ENCODE peak calls at places on chromosomes 2 and 18, in five cellular contexts. One of them, this sample, is unnamed.
A peak's percentile ranks its signal among the peaks of the same experiment; 100 is the strongest.

GRCh38 chr2:105712981-105713596 is 31.6 kb upstream of the NCK2 start:
- DNase-seq in cardiac muscle cell: no peak
- DNase-seq in lung: no peak
- DNase-seq in endodermal cell: no peak
- DNase-seq in astrocyte: peak; percentile 58
- DNase-seq in this sample: no peak

GRCh38 chr18:79904357-79905147 is 46.9 kb downstream of the SLC66A2 start:
- DNase-seq in cardiac muscle cell: no peak
- DNase-seq in lung: peak; percentile 28
- DNase-seq in endodermal cell: no peak
- DNase-seq in astrocyte: no peak
- DNase-seq in this sample: no peak

GRCh38 chr2:37809525-37809924 is 115.6 kb upstream of the RMDN2 start:
- DNase-seq in cardiac muscle cell: peak; percentile 46
- DNase-seq in lung: peak; percentile 51
- DNase-seq in endodermal cell: peak; percentile 72
- DNase-seq in astrocyte: no peak
- DNase-seq in this sample: peak; percentile 12

GRCh38 chr2:136210822-136211221 is 92.9 kb upstream of the CXCR4 start:
- DNase-seq in cardiac muscle cell: no peak
- DNase-seq in lung: no peak
- DNase-seq in endodermal cell: no peak
- DNase-seq in astrocyte: no peak
- DNase-seq in this sample: no peak

GRCh38 chr18:75393721-75394120 is 33.8 kb downstream of the SMIM21 start:
- DNase-seq in cardiac muscle cell: no peak
- DNase-seq in lung: no peak
- DNase-seq in endodermal cell: no peak
- DNase-seq in astrocyte: no peak
- DNase-seq in this sample: no peak

GRCh38 chr18:61635901-61636528 is 256.8 kb downstream of the RNF152 start:
- DNase-seq in cardiac muscle cell: peak; percentile 78
- DNase-seq in lung: peak; percentile 50
- DNase-seq in endodermal cell: peak; percentile 85
- DNase-seq in astrocyte: peak; percentile 14
- DNase-seq in this sample: no peak

GRCh38 chr2:172397136-172397825 is 30.1 kb upstream of the ITGA6 start:
- DNase-seq in cardiac muscle cell: peak; percentile 26
- DNase-seq in lung: peak; percentile 31
- DNase-seq in endodermal cell: no peak
- DNase-seq in astrocyte: no peak
- DNase-seq in this sample: no peak

GRCh38 chr18:23883277-23883790 is 131.2 kb upstream of the TTC39C start:
- DNase-seq in cardiac muscle cell: no peak
- DNase-seq in lung: no peak
- DNase-seq in endodermal cell: no peak
- DNase-seq in astrocyte: no peak
- DNase-seq in this sample: no peak

GRCh38 chr2:185780890-185781289 is 42.3 kb downstream of the FSIP2 start:
- DNase-seq in cardiac muscle cell: no peak
- DNase-seq in lung: no peak
- DNase-seq in endodermal cell: no peak
- DNase-seq in astrocyte: no peak
- DNase-seq in this sample: no peak

GRCh38 chr2:224555823-224556366 is 29.3 kb downstream of the CUL3 start:
- DNase-seq in cardiac muscle cell: no peak
- DNase-seq in lung: no peak
- DNase-seq in endodermal cell: no peak
- DNase-seq in astrocyte: no peak
- DNase-seq in this sample: no peak

GRCh38 chr2:220043155-220043992 is 415.9 kb downstream of the SLC4A3 start:
- DNase-seq in cardiac muscle cell: no peak
- DNase-seq in lung: no peak
- DNase-seq in endodermal cell: no peak
- DNase-seq in astrocyte: peak; percentile 61
- DNase-seq in this sample: no peak

GRCh38 chr2:105597011-105597830 is 147.5 kb upstream of the NCK2 start:
- DNase-seq in cardiac muscle cell: no peak
- DNase-seq in lung: no peak
- DNase-seq in endodermal cell: no peak
- DNase-seq in astrocyte: no peak
- DNase-seq in this sample: no peak

GRCh38 chr2:206253125-206253787 is 21.2 kb upstream of the ZDBF2 start:
- DNase-seq in cardiac muscle cell: no peak
- DNase-seq in lung: no peak
- DNase-seq in endodermal cell: peak; percentile 57
- DNase-seq in astrocyte: no peak
- DNase-seq in this sample: no peak

GRCh38 chr2:206255003-206255402 is 19.5 kb upstream of the ZDBF2 start:
- DNase-seq in cardiac muscle cell: no peak
- DNase-seq in lung: no peak
- DNase-seq in endodermal cell: peak; percentile 87
- DNase-seq in astrocyte: no peak
- DNase-seq in this sample: no peak

GRCh38 chr2:206245178-206245778 is 29.2 kb upstream of the ZDBF2 start:
- DNase-seq in cardiac muscle cell: no peak
- DNase-seq in lung: no peak
- DNase-seq in endodermal cell: no peak
- DNase-seq in astrocyte: no peak
- DNase-seq in this sample: peak; percentile 38

DNA sequence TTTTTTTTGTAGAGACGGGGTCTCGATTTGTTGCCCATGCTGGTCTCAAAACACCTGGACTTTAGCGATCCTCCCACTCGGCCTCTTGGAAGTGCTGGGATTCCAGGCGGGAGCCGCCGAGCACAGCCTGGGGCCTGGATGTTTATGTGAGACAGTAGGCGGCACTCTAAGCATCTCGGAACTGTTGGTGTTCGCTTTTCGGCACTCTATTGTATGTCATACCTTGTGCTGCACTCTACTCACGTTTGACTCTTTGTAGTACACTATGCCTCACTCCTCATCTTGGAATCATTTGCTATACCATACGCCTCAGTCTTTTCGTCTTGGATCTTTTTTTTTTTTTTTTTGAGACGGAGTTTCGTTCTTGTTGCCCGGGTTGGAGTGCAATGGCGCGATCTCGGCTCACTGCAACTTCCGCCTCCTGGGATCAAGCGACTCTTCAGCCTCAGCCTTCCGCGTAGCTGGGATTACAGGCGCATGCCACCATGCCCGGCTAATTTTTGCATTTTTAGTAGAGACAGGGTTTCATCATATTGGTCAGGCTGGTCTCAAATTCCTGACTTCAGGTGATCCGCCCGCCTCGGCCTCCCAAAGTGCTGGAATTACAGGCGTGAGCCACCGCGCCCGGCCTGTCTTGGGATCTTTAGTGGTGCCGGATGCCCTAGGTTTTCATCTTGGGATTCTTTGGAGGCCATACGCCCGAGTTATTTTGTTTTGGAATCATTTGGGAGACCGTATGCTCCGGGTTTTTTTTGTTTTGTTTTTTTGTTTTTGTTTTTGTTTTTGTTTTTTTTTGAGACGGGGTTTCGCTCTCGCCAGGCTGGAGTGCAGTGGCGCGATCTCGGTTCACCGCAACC is 24.2 kb upstream of the ZDBF2 start:
- DNase-seq in cardiac muscle cell: peak; percentile 44
- DNase-seq in lung: no peak
- DNase-seq in endodermal cell: peak; percentile 78
- DNase-seq in astrocyte: no peak
- DNase-seq in this sample: peak; percentile 35
- H3K27me3 ChIP-seq in cardiac muscle cell: peaks cover 75% of the 10 kb centered on the region
- H3K27me3 ChIP-seq in lung: peaks cover 3% of the 10 kb centered on the region
- H3K27me3 ChIP-seq in endodermal cell: no peaks in the 10 kb centered on the region
- H3K27me3 ChIP-seq in astrocyte: peaks cover 39% of the 10 kb centered on the region
- H3K27me3 ChIP-seq in this sample: peaks cover 8% of the 10 kb centered on the region

GRCh38 chr2:40448476-40449079 is 3.3 kb downstream of the SLC8A1 start:
- DNase-seq in cardiac muscle cell: peak; percentile 57
- DNase-seq in lung: no peak
- DNase-seq in endodermal cell: peak; percentile 75
- DNase-seq in astrocyte: peak; percentile 27
- DNase-seq in this sample: no peak
- H3K4me1 ChIP-seq in cardiac muscle cell: peaks cover 46% of the 10 kb centered on the region
- H3K4me1 ChIP-seq in lung: no peaks in the 10 kb centered on the region
- H3K4me1 ChIP-seq in endodermal cell: peaks cover 2% of the 10 kb centered on the region
- H3K4me1 ChIP-seq in astrocyte: no peaks in the 10 kb centered on the region
- H3K4me1 ChIP-seq in this sample: no peaks in the 10 kb centered on the region

DNA sequence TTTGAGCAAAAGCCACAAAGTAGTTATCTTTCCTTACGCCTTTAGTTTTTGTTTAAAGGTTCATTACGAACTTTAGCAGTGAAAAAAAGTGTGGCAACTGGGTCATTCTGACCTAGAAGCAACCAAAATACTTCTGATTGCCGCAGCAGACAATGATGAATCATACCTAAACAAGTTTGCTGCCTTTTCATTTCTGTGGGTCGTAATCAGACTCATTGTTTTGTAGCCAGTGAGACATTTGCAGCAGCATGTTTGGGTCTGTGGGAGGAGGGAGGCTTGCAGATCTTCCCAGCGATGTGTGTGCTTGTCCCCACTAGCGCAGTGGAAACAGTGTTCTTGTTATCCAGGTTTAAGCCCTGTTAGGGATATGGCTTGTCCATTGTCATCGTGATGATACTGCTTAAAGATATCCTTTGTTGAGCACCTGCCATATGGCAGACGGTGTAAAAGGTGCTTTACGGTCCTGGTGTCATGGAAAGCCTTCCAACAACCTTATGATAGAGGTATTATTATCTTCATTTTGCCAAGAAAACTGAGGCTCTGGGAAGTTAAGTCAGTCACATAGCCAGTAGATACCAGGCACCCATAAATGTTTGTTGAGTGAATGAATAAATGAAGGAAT is 1.3 kb upstream of the GREB1 start:
- DNase-seq in cardiac muscle cell: no peak
- DNase-seq in lung: no peak
- DNase-seq in endodermal cell: peak; percentile 37
- DNase-seq in astrocyte: peak; percentile 70
- DNase-seq in this sample: no peak
- H3K27me3 ChIP-seq in cardiac muscle cell: no peaks in the 10 kb centered on the region
- H3K27me3 ChIP-seq in lung: no peaks in the 10 kb centered on the region
- H3K27me3 ChIP-seq in endodermal cell: no peaks in the 10 kb centered on the region
- H3K27me3 ChIP-seq in astrocyte: peaks cover 32% of the 10 kb centered on the region
- H3K27me3 ChIP-seq in this sample: peaks cover 3% of the 10 kb centered on the region

GRCh38 chr18:8616026-8616401 is 6.8 kb downstream of the RAB12 start:
- DNase-seq in cardiac muscle cell: no peak
- DNase-seq in lung: no peak
- DNase-seq in endodermal cell: no peak
- DNase-seq in astrocyte: peak; percentile 26
- DNase-seq in this sample: no peak

GRCh38 chr18:8617907-8618306 is 8.7 kb downstream of the RAB12 start:
- DNase-seq in cardiac muscle cell: no peak
- DNase-seq in lung: no peak
- DNase-seq in endodermal cell: no peak
- DNase-seq in astrocyte: no peak
- DNase-seq in this sample: no peak

GRCh38 chr18:8611916-8612576 is 2.8 kb downstream of the RAB12 start:
- DNase-seq in cardiac muscle cell: no peak
- DNase-seq in lung: no peak
- DNase-seq in endodermal cell: no peak
- DNase-seq in astrocyte: no peak
- DNase-seq in this sample: no peak

GRCh38 chr18:8615397-8616025 is 6.3 kb downstream of the RAB12 start:
- DNase-seq in cardiac muscle cell: no peak
- DNase-seq in lung: no peak
- DNase-seq in endodermal cell: no peak
- DNase-seq in astrocyte: peak; percentile 95
- DNase-seq in this sample: no peak

DNA sequence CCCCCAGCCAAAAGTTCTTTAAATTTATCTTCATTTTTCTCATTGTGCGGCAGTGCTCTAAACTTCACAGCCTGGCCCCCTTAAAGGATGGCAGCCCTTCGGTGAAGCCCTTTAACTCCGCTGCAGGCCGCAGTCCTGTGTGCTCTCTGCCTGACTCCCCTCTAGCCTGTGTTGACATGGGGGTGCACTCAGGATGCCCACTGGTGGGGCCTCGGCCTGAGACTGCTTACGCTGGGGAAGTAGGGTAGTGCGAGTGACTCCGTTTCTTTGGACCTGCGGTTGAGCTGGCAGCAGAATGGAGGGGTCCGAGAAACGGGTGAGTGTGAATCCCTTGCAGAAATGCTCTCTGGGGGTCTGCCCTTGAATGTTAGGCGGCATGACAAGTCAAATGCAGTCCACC is 5.6 kb downstream of the RAB12 start:
- DNase-seq in cardiac muscle cell: no peak
- DNase-seq in lung: no peak
- DNase-seq in endodermal cell: no peak
- DNase-seq in astrocyte: no peak
- DNase-seq in this sample: no peak
- H3K4me1 ChIP-seq in cardiac muscle cell: peaks cover 11% of the 10 kb centered on the region
- H3K4me1 ChIP-seq in lung: peaks cover 13% of the 10 kb centered on the region
- H3K4me1 ChIP-seq in endodermal cell: no peaks in the 10 kb centered on the region
- H3K4me1 ChIP-seq in astrocyte: peaks cover 36% of the 10 kb centered on the region
- H3K4me1 ChIP-seq in this sample: peaks cover 39% of the 10 kb centered on the region

DNA sequence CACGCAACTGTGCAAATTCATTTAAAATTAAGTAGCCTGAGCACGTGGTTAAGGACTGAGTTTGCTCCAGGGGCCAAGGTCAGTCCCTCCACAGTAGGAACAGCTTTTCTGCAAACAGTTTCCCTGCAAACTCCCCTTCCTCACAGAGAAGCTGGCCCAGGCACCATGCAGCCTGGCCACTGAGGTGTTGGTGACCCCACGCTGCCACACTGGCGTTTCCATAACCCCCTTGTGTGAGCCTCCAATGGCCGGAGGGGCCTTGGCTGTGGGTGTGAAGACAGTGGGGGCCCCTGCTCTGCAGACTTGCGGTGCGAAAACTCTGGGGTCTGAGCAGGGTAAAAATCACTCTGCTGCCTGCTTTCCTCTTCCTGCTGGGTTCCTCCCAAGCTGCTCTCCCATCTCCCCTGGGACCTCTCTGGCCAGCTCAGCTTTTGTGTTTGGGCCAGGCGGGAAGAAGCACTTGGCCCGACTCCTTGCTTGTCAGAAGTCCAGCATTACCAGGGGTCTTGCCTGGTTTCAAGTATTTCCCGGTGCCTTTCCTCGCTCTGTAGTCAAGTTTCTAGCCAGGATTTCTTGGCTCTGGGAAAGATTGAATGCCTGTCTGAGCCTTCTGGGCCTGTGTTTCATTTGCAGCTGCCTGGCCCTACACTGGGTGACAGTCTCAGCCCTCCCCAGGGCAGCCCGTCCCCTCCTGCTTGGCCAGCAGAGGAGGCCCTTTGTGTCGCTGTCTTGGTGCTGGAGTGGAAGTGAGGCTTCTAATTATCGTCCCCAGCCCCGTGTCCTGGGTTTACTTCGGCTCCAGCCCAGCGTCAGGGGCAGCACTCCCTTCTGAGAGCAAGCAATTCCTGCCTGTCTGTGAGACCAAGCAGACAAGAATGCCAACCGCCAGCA is 131.4 kb upstream of the SLC1A4 start:
- DNase-seq in cardiac muscle cell: peak; percentile 58
- DNase-seq in lung: no peak
- DNase-seq in endodermal cell: peak; percentile 66
- DNase-seq in astrocyte: peak; percentile 77
- DNase-seq in this sample: no peak
- H3K27me3 ChIP-seq in cardiac muscle cell: no peaks in the 10 kb centered on the region
- H3K27me3 ChIP-seq in lung: no peaks in the 10 kb centered on the region
- H3K27me3 ChIP-seq in endodermal cell: no peaks in the 10 kb centered on the region
- H3K27me3 ChIP-seq in astrocyte: no peaks in the 10 kb centered on the region
- H3K27me3 ChIP-seq in this sample: peaks cover 2% of the 10 kb centered on the region

This sample was measured in CD4-positive, CD25-positive, alpha-beta regulatory T cell.